ENCODE peak calls at places on chromosomes 13 and 19, in nine cellular contexts. F, S, X, Z, A, B, G, E and C are unnamed samples.

GRCh38 chr13:103471896-103472295 is 405.7 kb upstream of the SLC10A2 start:
- DNase-seq in F (no peak), S (peak; percentile 48), X (no peak), Z (no peak), A (no peak), B (no peak), G (no peak), E (no peak), C (no peak)

GRCh38 chr19:3849092-3849491 is 19.7 kb downstream of the ZFR2 start:
- DNase-seq in F (no peak), S (peak; percentile 84), X (peak; percentile 14), Z (peak; percentile 65), A (peak; percentile 33), B (peak; percentile 78), G (peak; percentile 57), E (no peak), C (no peak)

GRCh38 chr19:14952767-14953166 is 11.5 kb downstream of the OR7C2 start:
- DNase-seq in F (no peak), S (no peak), X (no peak), Z (no peak), A (no peak), B (no peak), G (no peak), E (no peak), C (no peak)

GRCh38 chr13:37978680-37979079 is 109.1 kb upstream of the TRPC4 start:
- DNase-seq in F (no peak), S (no peak), X (no peak), Z (no peak), A (no peak), B (no peak), G (no peak), E (no peak), C (no peak)

GRCh38 chr13:107992542-107992941 is 222.8 kb downstream of the LIG4 start:
- DNase-seq in F (no peak), S (no peak), X (no peak), Z (no peak), A (no peak), B (peak; percentile 17), G (no peak), E (no peak), C (no peak)

GRCh38 chr19:1252221-1252817 is 3.9 kb downstream of the MIDN start:
- DNase-seq in F (no peak), S (no peak), X (peak; percentile 84), Z (no peak), A (no peak), B (no peak), G (peak; percentile 55), E (no peak), C (no peak)

GRCh38 chr13:97627566-97627965 is 193.6 kb downstream of the RAP2A start:
- DNase-seq in F (no peak), S (peak; percentile 42), X (no peak), Z (no peak), A (peak; percentile 50), B (peak; percentile 17), G (no peak), E (no peak), C (no peak)

GRCh38 chr19:12944064-12944674 is 1.5 kb upstream of the RAD23A start:
- DNase-seq in F (no peak), S (no peak), X (no peak), Z (no peak), A (no peak), B (peak; percentile 15), G (no peak), E (no peak), C (no peak)

GRCh38 chr19:28208745-28209144 is 1004.2 kb downstream of the UQCRFS1 start:
- DNase-seq in F (no peak), S (peak; percentile 8), X (no peak), Z (no peak), A (no peak), B (no peak), G (no peak), E (no peak), C (no peak)

GRCh38 chr13:98915563-98916348 is 62.1 kb downstream of the DOCK9 start:
- DNase-seq in F (no peak), S (no peak), X (no peak), Z (no peak), A (no peak), B (no peak), G (no peak), E (no peak), C (no peak)

GRCh38 chr19:5877869-5878268 is 7.5 kb upstream of the FUT5 start:
- DNase-seq in F (no peak), S (no peak), X (no peak), Z (no peak), A (peak; percentile 62), B (no peak), G (no peak), E (no peak), C (no peak)

GRCh38 chr13:74243637-74244526 is 109.7 kb upstream of the KLF12 start:
- DNase-seq in F (no peak), S (no peak), X (no peak), Z (no peak), A (no peak), B (no peak), G (no peak), E (no peak), C (no peak)

GRCh38 chr13:107964356-107964755 is 251.0 kb downstream of the LIG4 start:
- DNase-seq in F (no peak), S (no peak), X (no peak), Z (no peak), A (no peak), B (no peak), G (no peak), E (no peak), C (no peak)

GRCh38 chr19:15199219-15199651 is 1.6 kb downstream of the NOTCH3 start:
- DNase-seq in F (no peak), S (no peak), X (no peak), Z (no peak), A (no peak), B (no peak), G (no peak), E (no peak), C (no peak)

DNA sequence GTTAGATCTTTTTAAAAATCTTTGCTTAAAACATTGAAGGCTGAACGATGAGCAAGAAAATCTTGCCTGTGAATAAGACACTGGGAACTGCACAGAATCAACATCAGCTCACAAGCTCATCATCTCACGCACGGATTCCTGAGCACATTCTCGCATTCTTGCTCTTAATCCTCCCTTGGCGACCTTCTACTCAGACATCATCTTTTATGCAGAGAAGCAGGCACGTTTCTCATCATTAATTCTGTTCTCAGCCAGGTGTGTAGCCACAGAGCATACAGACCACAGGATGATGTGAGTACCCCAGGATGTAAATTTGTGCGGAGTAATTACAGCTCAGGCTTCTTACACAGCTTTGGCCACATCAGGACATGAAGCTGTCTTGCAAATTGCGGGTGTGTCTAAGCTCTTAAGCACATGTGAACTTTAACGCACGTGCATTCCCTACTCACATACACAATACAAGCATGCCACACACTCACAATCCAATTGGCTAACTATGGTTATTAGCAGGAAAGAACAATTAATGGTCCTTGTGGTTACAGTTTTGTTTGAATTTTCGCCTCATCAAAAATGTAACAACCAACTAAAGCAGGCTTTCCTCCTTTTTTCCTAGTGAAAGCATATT is 36.5 kb upstream of the SACS start:
- DNase-seq in F (no peak), S (peak; percentile 58), X (no peak), Z (no peak), A (no peak), B (no peak), G (no peak), E (no peak), C (no peak)
- TF ChIP-seq REST in F (no peak), S (no peak), X (no peak), Z (no peak), A (no peak), B (no peak), G (no peak), E (no peak), C (no peak)

DNA sequence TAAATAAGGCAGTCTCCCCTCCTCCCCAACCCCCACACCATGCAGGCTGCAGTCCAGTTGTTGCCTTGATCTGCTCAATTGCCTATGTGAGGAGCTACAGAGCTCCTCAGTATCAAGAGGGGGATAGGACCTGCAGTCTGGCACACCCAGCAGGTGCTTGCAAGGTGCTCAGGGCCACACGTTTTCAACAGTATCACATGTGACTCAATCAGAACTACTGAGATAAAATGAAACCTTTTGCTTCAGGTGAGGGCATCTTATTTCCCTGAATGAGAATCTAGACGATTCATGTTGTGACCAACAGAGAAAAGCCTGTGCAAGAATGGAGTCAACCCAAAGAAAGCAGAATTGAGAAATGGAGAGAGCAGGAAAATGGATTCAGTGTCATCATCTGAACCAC is 23.5 kb upstream of the LRCH1 start:
- DNase-seq in F (no peak), S (no peak), X (no peak), Z (no peak), A (no peak), B (no peak), G (no peak), E (no peak), C (no peak)
- TF ChIP-seq REST in F (no peak), S (no peak), X (no peak), Z (no peak), A (no peak), B (no peak), G (no peak), E (no peak), C (no peak)

DNA sequence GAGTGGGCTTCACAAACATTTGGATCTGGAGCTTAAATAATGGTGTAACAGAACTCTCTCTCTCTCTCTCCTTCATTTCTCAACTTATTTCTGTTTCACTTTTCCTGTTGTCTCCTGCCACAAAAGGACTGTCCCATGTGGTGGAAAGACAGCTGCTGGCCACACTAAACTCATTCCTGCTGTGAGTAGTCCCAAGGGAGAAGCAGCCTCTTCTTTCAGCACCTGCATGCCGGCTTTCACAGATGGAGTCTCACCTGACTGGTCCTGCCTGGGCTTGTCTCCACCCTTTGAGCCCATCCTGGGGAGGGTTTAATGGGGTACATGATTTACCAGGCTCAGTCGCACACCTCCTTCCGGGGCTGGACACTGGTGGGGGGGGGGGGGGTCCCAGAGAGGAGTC is 31.8 kb upstream of the IRS2 start:
- DNase-seq in F (no peak), S (no peak), X (no peak), Z (no peak), A (no peak), B (no peak), G (no peak), E (no peak), C (no peak)
- TF ChIP-seq REST in F (no peak), S (no peak), X (no peak), Z (no peak), A (no peak), B (no peak), G (no peak), E (no peak), C (no peak)

DNA sequence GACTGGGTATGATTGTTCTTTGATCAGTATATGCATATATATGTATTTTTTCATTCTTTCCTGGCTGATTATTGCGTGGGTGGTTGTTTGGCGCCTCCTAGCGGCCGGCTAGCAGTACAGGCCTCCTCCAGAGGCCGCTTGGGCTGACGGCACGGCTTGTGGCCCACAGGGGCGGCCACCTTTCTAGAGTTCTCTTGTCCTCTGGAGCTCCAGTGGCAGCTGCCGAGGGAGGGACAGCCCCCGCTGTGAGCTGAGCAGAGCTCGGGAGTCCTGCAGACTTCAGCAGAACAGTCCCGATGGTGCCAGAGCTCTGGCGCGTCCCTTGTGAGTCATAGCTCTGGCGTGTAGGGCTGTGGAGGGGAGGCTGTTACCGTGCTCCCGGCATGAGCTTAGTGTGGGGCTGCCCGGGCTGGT is 22.5 kb upstream of the ZNF429 start:
- DNase-seq in F (no peak), S (peak; percentile 83), X (no peak), Z (peak; percentile 7), A (peak; percentile 6), B (peak; percentile 32), G (peak; percentile 81), E (no peak), C (no peak)
- TF ChIP-seq REST in F (no peak), S (no peak), X (no peak), Z (no peak), A (no peak), B (no peak), G (no peak), E (no peak), C (no peak)